ENCODE peak calls at places on chromosomes 12 and 14, in nine cellular contexts. V is stimulated activated CD4-positive, alpha-beta T cell treated with anti-CD3 and anti-CD28 coated beads, TNF-alpha, amount 100 ng/mL, for 48 hours; X is left lung; A is frontal cortex; Q is fibroblast of pulmonary artery; P is aorta; K is SHP77; I is CD4-positive, CD25-positive, alpha-beta regulatory T cell; D is NCI-H1436. E is an unnamed sample.
A peak's percentile ranks its signal among the peaks of the same experiment; 100 is the strongest.

GRCh38 chr12:94553130-94553519 is 93.5 kb upstream of the CEP83 start:
- DNase-seq in Q (peak; percentile 89), P (no peak), D (no peak), K (no peak), A (peak; percentile 36), X (no peak), I (no peak), V (no peak), E (no peak)

GRCh38 chr12:27478949-27479348 is 32.4 kb downstream of the SMCO2 start:
- DNase-seq in K (no peak), D (no peak), X (no peak), P (no peak), Q (no peak), I (no peak), A (no peak), V (no peak), E (no peak)

GRCh38 chr14:82387699-82388098 is 854.0 kb upstream of the SEL1L start:
- DNase-seq in D (no peak), P (no peak), A (no peak), V (no peak), K (no peak), X (no peak), Q (no peak), I (no peak), E (peak; percentile 36)

GRCh38 chr12:57632898-57633825 is at the start of gene B4GALNT1:
- DNase-seq in Q (peak; percentile 53), A (peak; percentile 66), D (peak; percentile 76), V (no peak), I (peak; percentile 66), K (peak; percentile 75), X (peak; percentile 94), P (peak; percentile 91), E (peak; percentile 84)

GRCh38 chr14:100648474-100649172 is 61.4 kb upstream of the BEGAIN start:
- DNase-seq in X (no peak), Q (no peak), A (no peak), D (no peak), V (no peak), P (no peak), I (no peak), K (no peak), E (no peak)

GRCh38 chr12:33551006-33551405 is 111.4 kb upstream of the SYT10 start:
- DNase-seq in I (no peak), A (no peak), Q (no peak), D (no peak), K (no peak), X (no peak), V (no peak), P (no peak), E (no peak)

GRCh38 chr14:97930191-97930590 is 1133.0 kb downstream of the VRK1 start:
- DNase-seq in P (no peak), A (no peak), V (no peak), D (no peak), X (no peak), Q (no peak), I (no peak), K (no peak), E (no peak)

GRCh38 chr12:108630481-108631207 is 3.0 kb downstream of the SELPLG start:
- DNase-seq in V (no peak), P (peak; percentile 42), X (no peak), D (no peak), Q (no peak), I (peak; percentile 46), K (no peak), A (no peak), E (no peak)

GRCh38 chr14:103108749-103109207 is 14.3 kb downstream of the EXOC3L4 start:
- DNase-seq in V (no peak), I (no peak), Q (no peak), K (peak; percentile 25), X (no peak), P (no peak), A (no peak), D (peak; percentile 34), E (no peak)

GRCh38 chr12:117352260-117352659 is 9.2 kb downstream of the NOS1 start:
- DNase-seq in P (no peak), Q (no peak), A (no peak), D (no peak), X (no peak), V (no peak), I (no peak), K (no peak), E (no peak)

GRCh38 chr12:57517187-57517586 is 3.1 kb downstream of the DDIT3 start:
- DNase-seq in Q (peak; percentile 53), D (no peak), K (no peak), P (no peak), X (no peak), V (no peak), I (no peak), A (no peak), E (no peak)

GRCh38 chr12:5258966-5259365 is 172.9 kb upstream of the NTF3 start:
- DNase-seq in P (no peak), I (no peak), X (no peak), D (no peak), A (no peak), V (no peak), K (no peak), Q (no peak), E (no peak)

GRCh38 chr12:2334291-2335088 is 281.7 kb downstream of the CACNA1C start:
- DNase-seq in P (peak; percentile 76), D (no peak), I (no peak), Q (no peak), X (no peak), V (no peak), A (no peak), K (no peak), E (no peak)

GRCh38 chr12:32031109-32031508 is 71.9 kb downstream of the RESF1 start:
- DNase-seq in I (no peak), X (no peak), D (no peak), Q (no peak), K (no peak), V (no peak), A (no peak), P (no peak), E (no peak)

GRCh38 chr12:59820594-59821011 is 224.8 kb downstream of the SLC16A7 start:
- DNase-seq in P (no peak), V (no peak), A (no peak), D (no peak), K (no peak), Q (no peak), X (no peak), I (no peak), E (no peak)

GRCh38 chr12:1865284-1865866 is 45.0 kb downstream of the LRTM2 start:
- DNase-seq in P (no peak), V (no peak), X (no peak), D (no peak), K (no peak), I (no peak), Q (no peak), A (no peak), E (no peak)

GRCh38 chr14:72104011-72104613 is 171.9 kb downstream of the RGS6 start:
- DNase-seq in A (no peak), D (no peak), Q (no peak), V (peak; percentile 17), X (no peak), P (no peak), I (peak; percentile 26), K (peak; percentile 7), E (no peak)

GRCh38 chr12:41527529-41528116 is 339.5 kb downstream of the PDZRN4 start:
- DNase-seq in P (no peak), A (no peak), D (no peak), V (no peak), K (no peak), X (no peak), I (no peak), Q (no peak), E (no peak)

GRCh38 chr12:67474934-67475620 is 173.5 kb upstream of the DYRK2 start:
- DNase-seq in X (no peak), I (no peak), P (no peak), V (no peak), D (no peak), Q (no peak), A (no peak), K (no peak), E (no peak)

GRCh38 chr14:96631621-96632362 is 129.6 kb downstream of the PAPOLA start:
- DNase-seq in D (no peak), V (no peak), P (no peak), K (no peak), Q (no peak), X (no peak), I (no peak), A (no peak), E (no peak)

E was measured in G401.